ENCODE peak calls at places on chromosomes 11 and 22, in eight cellular contexts. E is endothelial cell, Z is astrocyte of the spinal cord, R is HFFc6, J is tibial artery, O is colonic mucosa, X is epithelial cell of esophagus, A is cardiac muscle cell. B is an unnamed sample.

GRCh38 chr11:108561535-108561991 is 32.0 kb downstream of the EXPH5 start:
- DNase-seq in Z (peak; percentile 31), R (peak; percentile 34), A (no peak), O (no peak), X (no peak), E (no peak), J (no peak), B (no peak)

GRCh38 chr11:128467610-128468041 is 119.7 kb downstream of the ETS1 start:
- DNase-seq in Z (peak; percentile 98), E (no peak), A (no peak), R (peak; percentile 99), X (peak; percentile 85), O (no peak), J (peak; percentile 85), B (no peak)

GRCh38 chr11:70244698-70245097 is 25.8 kb upstream of the PPFIA1 start:
- DNase-seq in O (no peak), R (peak; percentile 65), E (no peak), J (no peak), A (no peak), X (no peak), Z (peak; percentile 86), B (no peak)

GRCh38 chr22:33975841-33976240 is 55.6 kb upstream of the LARGE1 start:
- DNase-seq in Z (no peak), A (no peak), R (no peak), E (no peak), O (no peak), J (no peak), X (no peak), B (no peak)

GRCh38 chr22:40256501-40256900 is 78.8 kb downstream of the TNRC6B start:
- DNase-seq in E (no peak), A (no peak), R (no peak), J (no peak), O (no peak), X (no peak), Z (no peak), B (no peak)

GRCh38 chr11:72634472-72635095 is 39.6 kb downstream of the PDE2A start:
- DNase-seq in E (peak; percentile 40), A (no peak), X (no peak), Z (no peak), R (no peak), J (no peak), O (no peak), B (no peak)

GRCh38 chr22:50713008-50713385 is 25.0 kb upstream of the ACR start:
- DNase-seq in A (no peak), J (no peak), Z (no peak), R (no peak), E (no peak), X (no peak), O (no peak), B (no peak)

GRCh38 chr11:72100009-72100408 is 3.1 kb downstream of the LAMTOR1 start:
- DNase-seq in Z (no peak), X (no peak), A (no peak), J (no peak), O (no peak), R (no peak), E (no peak), B (no peak)

GRCh38 chr11:126604461-126604860 is 249.0 kb downstream of the ST3GAL4 start:
- DNase-seq in O (no peak), Z (no peak), R (no peak), X (no peak), E (no peak), A (no peak), J (no peak), B (no peak)

GRCh38 chr11:17974246-17974645 is 38.6 kb downstream of the SERGEF start:
- DNase-seq in O (no peak), A (no peak), R (no peak), X (no peak), J (no peak), E (no peak), Z (no peak), B (no peak)

GRCh38 chr22:41498322-41498721 is 29.4 kb downstream of the ACO2 start:
- DNase-seq in A (no peak), J (no peak), X (peak; percentile 39), R (no peak), Z (no peak), O (no peak), E (no peak), B (no peak)

GRCh38 chr22:41499624-41500280 is 30.8 kb downstream of the ACO2 start:
- DNase-seq in R (no peak), O (no peak), E (no peak), A (no peak), Z (no peak), X (no peak), J (no peak), B (no peak)

GRCh38 chr22:41501209-41501608 is 32.3 kb downstream of the ACO2 start:
- DNase-seq in O (no peak), R (no peak), A (no peak), X (peak; percentile 23), E (no peak), Z (no peak), J (no peak), B (no peak)

GRCh38 chr22:41504397-41504796 is 35.5 kb downstream of the ACO2 start:
- DNase-seq in R (no peak), E (no peak), O (no peak), A (no peak), J (peak; percentile 93), X (peak; percentile 63), Z (no peak), B (no peak)

GRCh38 chr22:41500303-41500702 is 31.4 kb downstream of the ACO2 start:
- DNase-seq in J (no peak), R (no peak), Z (no peak), X (no peak), E (no peak), A (no peak), O (no peak), B (no peak)
- TF ChIP-seq CTCF in J (no peak), R (no peak), Z (no peak), X (no peak), E (no peak), A (no peak), O (no peak), B (no peak)

GRCh38 chr11:96942855-96943254 is 553.0 kb downstream of the JRKL start:
- DNase-seq in J (no peak), Z (no peak), R (no peak), X (no peak), O (no peak), E (no peak), A (no peak), B (no peak)

GRCh38 chr11:96949464-96949863 is 559.7 kb downstream of the JRKL start:
- DNase-seq in O (no peak), Z (no peak), E (no peak), J (no peak), R (no peak), X (no peak), A (no peak), B (no peak)

GRCh38 chr11:96948066-96948465 is 558.3 kb downstream of the JRKL start:
- DNase-seq in R (no peak), Z (no peak), O (no peak), E (no peak), A (no peak), X (no peak), J (no peak), B (no peak)

DNA sequence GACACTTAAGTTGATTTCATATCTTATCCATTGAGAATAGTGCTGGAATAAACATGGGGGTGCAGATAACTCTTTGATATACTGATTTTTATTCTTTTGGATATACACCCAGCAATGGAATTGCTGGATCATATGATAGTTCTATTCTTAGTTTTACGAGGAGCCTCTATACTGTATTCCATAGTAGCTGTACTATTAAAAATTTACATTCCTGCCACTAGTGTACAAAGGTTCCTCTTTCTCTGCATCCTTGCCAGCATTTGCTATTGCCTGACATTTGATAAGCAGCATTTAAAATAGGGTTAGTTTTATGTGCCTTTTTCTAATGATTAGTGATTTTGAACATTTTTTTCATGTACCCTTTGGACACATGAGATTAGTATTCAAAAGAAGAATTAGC is 554.2 kb downstream of the JRKL start:
- DNase-seq in R (no peak), J (no peak), E (no peak), Z (no peak), A (no peak), X (no peak), O (no peak), B (no peak)
- TF ChIP-seq CTCF in R (no peak), J (no peak), E (peak; percentile 46), Z (no peak), A (no peak), X (peak; percentile 28), O (no peak), B (no peak)

GRCh38 chr11:74138021-74138420 is 32.8 kb downstream of the C2CD3 start:
- DNase-seq in E (no peak), O (no peak), A (no peak), X (no peak), R (peak; percentile 18), Z (peak; percentile 69), J (no peak), B (no peak)
- TF ChIP-seq CTCF in E (no peak), O (no peak), A (no peak), X (no peak), R (no peak), Z (no peak), J (no peak), B (no peak)

DNA sequence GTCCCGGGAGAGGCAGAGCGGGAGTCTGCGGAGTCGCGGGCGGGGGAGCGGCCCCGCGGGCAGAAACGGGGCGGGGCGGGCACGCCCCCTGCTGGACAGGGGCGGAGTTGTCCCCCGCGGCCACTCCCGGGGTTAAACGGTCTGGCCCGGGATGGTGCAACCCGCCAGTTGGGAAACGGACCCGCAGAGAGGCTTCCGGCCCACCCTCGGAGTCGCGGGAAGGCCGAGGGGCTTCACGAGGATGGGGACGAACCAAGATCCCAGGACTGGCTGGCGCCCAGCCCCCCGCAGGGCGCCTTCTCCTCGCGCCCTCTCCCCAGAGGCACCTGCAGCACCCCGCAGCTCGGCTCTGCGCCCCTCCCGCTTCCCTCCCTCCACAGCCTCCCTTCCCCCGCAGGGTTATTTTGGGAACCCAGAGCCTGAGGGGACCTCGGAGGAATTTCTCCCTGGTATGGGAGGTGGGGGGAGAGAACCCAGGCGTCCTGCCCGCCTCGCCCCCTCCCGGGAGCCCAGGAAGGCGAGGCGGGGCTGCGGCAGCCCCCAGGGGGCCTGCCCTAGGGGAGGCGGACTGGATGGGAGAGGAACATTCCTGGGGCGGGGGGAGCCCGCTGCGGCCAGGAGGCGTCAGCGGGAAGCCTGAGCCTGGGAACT is 877 bp downstream of the RASGRP2 start:
- DNase-seq in E (peak; percentile 86), Z (no peak), R (no peak), X (peak; percentile 32), J (peak; percentile 95), A (peak; percentile 80), O (peak; percentile 74), B (peak; percentile 83)
- TF ChIP-seq CTCF in E (peak; percentile 98), Z (peak; percentile 77), R (peak; percentile 94), X (peak; percentile 59), J (peak; percentile 86), A (peak; percentile 84), O (peak; percentile 92), B (peak; percentile 82)

B was measured in CD14-positive monocyte.